ENCODE peak calls at places on chromosome 9, in eight cellular contexts. G is SHP77 treated with DMSO at 0.1 percent for 48 hours; I is dorsolateral prefrontal cortex; L is effector CD8-positive, alpha-beta T cell; B is brain microvascular endothelial cell; P is CD8-positive, alpha-beta memory T cell; X is EL; S is psoas muscle. V is an unnamed sample.

GRCh38 chr9:22117511-22118388 is 108.6 kb upstream of the CDKN2B start:
- DNase-seq in G (no peak), I (no peak), L (no peak), B (peak), P (no peak), X (peak), S (no peak), V (no peak)

GRCh38 chr9:78115073-78115472 is 83.5 kb upstream of the GNAQ start:
- DNase-seq in G (no peak), I (no peak), L (no peak), B (no peak), P (peak), X (peak), S (no peak), V (no peak)

GRCh38 chr9:30944741-30945280 is 1439.6 kb upstream of the ACO1 start:
- DNase-seq in G (no peak), I (no peak), L (no peak), B (no peak), P (no peak), X (no peak), S (no peak), V (no peak)

GRCh38 chr9:111992523-111992922 is 95.9 kb downstream of the UGCG start:
- DNase-seq in G (no peak), I (no peak), L (no peak), B (peak), P (no peak), X (peak), S (no peak), V (no peak)

GRCh38 chr9:3769646-3770045 is 243.8 kb upstream of the RFX3 start:
- DNase-seq in G (no peak), I (no peak), L (no peak), B (no peak), P (no peak), X (no peak), S (no peak), V (no peak)

GRCh38 chr9:28270156-28270555 is 696.9 kb upstream of the C9orf72 start:
- DNase-seq in G (no peak), I (no peak), L (no peak), B (no peak), P (no peak), X (no peak), S (no peak), V (no peak)

GRCh38 chr9:18665947-18666346 is 192.0 kb downstream of the ADAMTSL1 start:
- DNase-seq in G (no peak), I (no peak), L (no peak), B (no peak), P (no peak), X (no peak), S (no peak), V (no peak)

GRCh38 chr9:131817627-131818026 is 77.8 kb upstream of the RAPGEF1 start:
- DNase-seq in G (peak), I (no peak), L (no peak), B (no peak), P (no peak), X (no peak), S (no peak), V (no peak)

GRCh38 chr9:23630488-23630887 is 195.6 kb downstream of the ELAVL2 start:
- DNase-seq in G (no peak), I (no peak), L (no peak), B (no peak), P (no peak), X (no peak), S (no peak), V (no peak)

GRCh38 chr9:134375430-134376385 is 49.5 kb downstream of the RXRA start:
- DNase-seq in G (no peak), I (no peak), L (no peak), B (peak), P (no peak), X (no peak), S (peak), V (no peak)

GRCh38 chr9:15277400-15278137 is 29.4 kb downstream of the TTC39B start:
- DNase-seq in G (no peak), I (no peak), L (no peak), B (no peak), P (no peak), X (no peak), S (no peak), V (no peak)

GRCh38 chr9:114495992-114496391 is 9.3 kb downstream of the WHRN start:
- DNase-seq in G (no peak), I (no peak), L (no peak), B (no peak), P (no peak), X (no peak), S (no peak), V (no peak)

GRCh38 chr9:84154320-84154719 is 173.7 kb downstream of the RMI1 start:
- DNase-seq in G (no peak), I (no peak), L (no peak), B (no peak), P (no peak), X (peak), S (no peak), V (no peak)

GRCh38 chr9:22415941-22416691 is 30.5 kb upstream of the DMRTA1 start:
- DNase-seq in G (no peak), I (no peak), L (no peak), B (no peak), P (no peak), X (peak), S (no peak), V (no peak)

GRCh38 chr9:135343733-135344522 is 135.7 kb upstream of the PPP1R26 start:
- DNase-seq in G (no peak), I (peak), L (peak), B (peak), P (no peak), X (peak), S (peak), V (no peak)

GRCh38 chr9:119938871-119939270 is 569.6 kb upstream of the BRINP1 start:
- DNase-seq in G (no peak), I (no peak), L (no peak), B (no peak), P (no peak), X (no peak), S (no peak), V (no peak)

GRCh38 chr9:119357697-119358096 is 11.5 kb downstream of the BRINP1 start:
- DNase-seq in G (no peak), I (no peak), L (no peak), B (no peak), P (no peak), X (no peak), S (no peak), V (no peak)

GRCh38 chr9:88989961-88990570 is 1.2 kb upstream of the S1PR3 start:
- DNase-seq in G (no peak), I (no peak), L (no peak), B (no peak), P (no peak), X (no peak), S (no peak), V (no peak)

GRCh38 chr9:89421595-89421994 is 76.3 kb downstream of the SEMA4D start:
- DNase-seq in G (no peak), I (no peak), L (no peak), B (peak), P (no peak), X (peak), S (no peak), V (no peak)

GRCh38 chr9:7289773-7290172 is 509.8 kb downstream of the DMAC1 start:
- DNase-seq in G (no peak), I (no peak), L (no peak), B (no peak), P (no peak), X (no peak), S (no peak), V (no peak)

GRCh38 chr9:112559629-112560413 is 73.2 kb downstream of the KIAA1958 start:
- DNase-seq in G (no peak), I (no peak), L (no peak), B (no peak), P (no peak), X (peak), S (no peak), V (no peak)

GRCh38 chr9:115030006-115030405 is 88.0 kb downstream of the TNC start:
- DNase-seq in G (no peak), I (no peak), L (no peak), B (no peak), P (no peak), X (no peak), S (no peak), V (no peak)

GRCh38 chr9:85876628-85877027 is 64.3 kb upstream of the NAA35 start:
- DNase-seq in G (no peak), I (no peak), L (no peak), B (no peak), P (no peak), X (no peak), S (no peak), V (no peak)

GRCh38 chr9:129665814-129666511 is 516 bp downstream of the PRRX2 start:
- DNase-seq in G (no peak), I (no peak), L (no peak), B (no peak), P (no peak), X (no peak), S (no peak), V (no peak)